ENCODE peak calls at places on chromosomes 12 and 14, in ten cellular contexts. W is hypothalamus; V is activated naive CD4-positive, alpha-beta T cell treated with anti-CD3 and anti-CD28 coated beads, Interleukin-2, amount 50 U/mL, for 16 hours; S is BJ; B is activated CD4-positive, CD25-positive, alpha-beta regulatory T cell; R is stomach; U is left ventricle myocardium inferior; G is T-helper 1 cell; X is A549; O is LoVo. D is an unnamed sample.

GRCh38 chr12:132801741-132802140 is 26.9 kb downstream of the GOLGA3 start:
- DNase-seq in W (no peak), V (no peak), G (no peak), U (no peak), X (no peak), S (no peak), R (no peak), O (no peak), B (no peak), D (no peak)

GRCh38 chr14:77003960-77004710 is 24.4 kb downstream of the IRF2BPL start:
- DNase-seq in B (no peak), G (no peak), X (no peak), R (peak; percentile 70), S (no peak), W (no peak), U (no peak), O (no peak), V (no peak), D (no peak)

GRCh38 chr14:86852530-86852929 is 1140.5 kb downstream of the GALC start:
- DNase-seq in X (no peak), S (peak; percentile 83), R (no peak), W (no peak), V (no peak), G (no peak), U (no peak), B (no peak), O (no peak), D (no peak)

GRCh38 chr12:4506870-4507269 is 31.8 kb upstream of the RAD51AP1 start:
- DNase-seq in X (no peak), V (no peak), B (no peak), S (peak; percentile 30), R (no peak), G (no peak), W (no peak), U (no peak), O (no peak), D (no peak)

GRCh38 chr14:35809597-35809996 is 502 bp upstream of the RALGAPA1 start:
- DNase-seq in U (no peak), W (no peak), X (no peak), V (no peak), R (no peak), B (no peak), S (no peak), O (no peak), G (no peak), D (no peak)

GRCh38 chr12:64781374-64782029 is 22.3 kb upstream of the GNS start:
- DNase-seq in O (peak; percentile 50), S (no peak), R (peak; percentile 34), G (no peak), U (no peak), V (no peak), X (no peak), W (no peak), B (no peak), D (no peak)

GRCh38 chr12:124466200-124467128 is 100.9 kb downstream of the NCOR2 start:
- DNase-seq in S (no peak), R (peak; percentile 57), X (peak; percentile 45), U (peak; percentile 71), W (no peak), B (peak; percentile 83), O (no peak), V (peak; percentile 84), G (peak; percentile 78), D (no peak)

GRCh38 chr12:66066071-66066928 is 64.2 kb downstream of the LLPH start:
- DNase-seq in G (no peak), R (no peak), V (no peak), B (no peak), W (no peak), O (peak; percentile 51), U (no peak), X (no peak), S (no peak), D (no peak)

GRCh38 chr14:92482621-92483319 is 30.8 kb upstream of the RIN3 start:
- DNase-seq in S (no peak), U (no peak), W (no peak), R (no peak), X (no peak), O (no peak), G (no peak), B (no peak), V (no peak), D (no peak)

GRCh38 chr12:3832738-3833137 is 40.5 kb downstream of the PARP11 start:
- DNase-seq in X (no peak), S (no peak), O (no peak), V (no peak), R (no peak), B (no peak), G (no peak), W (no peak), U (no peak), D (no peak)

GRCh38 chr12:9906888-9907287 is 25.3 kb downstream of the CLEC2A start:
- DNase-seq in S (no peak), O (no peak), G (no peak), R (no peak), V (peak; percentile 19), X (no peak), U (no peak), B (no peak), W (no peak), D (no peak)

GRCh38 chr14:91284146-91284790 is 39.8 kb upstream of the GPR68 start:
- DNase-seq in B (no peak), W (no peak), U (no peak), G (no peak), S (peak; percentile 42), R (no peak), X (no peak), V (no peak), O (no peak), D (no peak)

GRCh38 chr14:99035268-99035667 is 236.7 kb downstream of the BCL11B start:
- DNase-seq in X (no peak), V (no peak), O (peak; percentile 1), U (peak; percentile 59), W (no peak), G (no peak), S (no peak), B (no peak), R (no peak), D (no peak)